ENCODE peak calls at places on chromosomes 3 and 15, in six cellular contexts. W is endothelial cell of umbilical vein, O is esophagus squamous epithelium, P is NCI-H345, R is heart right ventricle, U is mesendoderm. M is an unnamed sample.

GRCh38 chr3:156788846-156789245 is 37.3 kb upstream of the LEKR1 start:
- DNase-seq in U (no peak), W (peak), O (no peak), P (no peak), R (no peak), M (no peak)

GRCh38 chr15:99565031-99565280 is 828 bp upstream of the MEF2A start:
- DNase-seq in P (no peak), U (peak), R (no peak), W (peak), O (no peak), M (no peak)

GRCh38 chr15:76932090-76932966 is 779 bp downstream of the RCN2 start:
- DNase-seq in O (no peak), U (peak), R (no peak), W (peak), P (no peak), M (no peak)

GRCh38 chr3:49296781-49297420 is 19.9 kb upstream of the C3orf62 start:
- DNase-seq in R (peak), O (no peak), W (no peak), U (no peak), P (no peak), M (no peak)

GRCh38 chr3:197216169-197216860 is 82.1 kb downstream of the DLG1 start:
- DNase-seq in U (no peak), O (no peak), R (no peak), P (no peak), W (peak), M (no peak)

GRCh38 chr15:50055333-50056278 is 63.4 kb downstream of the ATP8B4 start:
- DNase-seq in O (no peak), R (no peak), W (no peak), P (no peak), U (no peak), M (no peak)

GRCh38 chr3:43023766-43024165 is 44.7 kb downstream of the GASK1A start:
- DNase-seq in P (no peak), U (no peak), O (no peak), R (no peak), W (no peak), M (no peak)

GRCh38 chr15:81941479-81941878 is 104.3 kb downstream of the MEX3B start:
- DNase-seq in P (peak), R (no peak), U (no peak), O (no peak), W (no peak), M (no peak)

GRCh38 chr15:38514601-38515000 is 50.0 kb downstream of the RASGRP1 start:
- DNase-seq in O (no peak), P (no peak), U (peak), R (no peak), W (peak), M (no peak)

GRCh38 chr3:9153763-9154601 is 95.5 kb downstream of the SRGAP3 start:
- DNase-seq in R (peak), U (peak), W (no peak), P (no peak), O (no peak), M (no peak)